ENCODE peak calls at places on chromosome 3, in four cellular contexts. L is GM12878, I is HepG2, E is K562. J is an unnamed sample.

GRCh38 chr3:100982710-100983109 is 10.5 kb downstream of the ABI3BP start:
- DNase-seq in L (no peak), I (no peak), E (no peak), J (no peak)

GRCh38 chr3:191997579-191998268 is 536.8 kb downstream of the PYDC2 start:
- DNase-seq in L (no peak), I (no peak), E (no peak), J (no peak)

GRCh38 chr3:42061042-42061710 is 30.0 kb upstream of the TRAK1 start:
- DNase-seq in L (no peak), I (no peak), E (no peak), J (no peak)

GRCh38 chr3:129005526-129006303 is 4.6 kb downstream of the EFCC1 start:
- DNase-seq in L (no peak), I (peak; percentile 34), E (no peak), J (no peak)

GRCh38 chr3:190626951-190627620 is 113.2 kb downstream of the IL1RAP start:
- DNase-seq in L (no peak), I (no peak), E (no peak), J (no peak)

GRCh38 chr3:155890671-155891190 is 20.3 kb downstream of the GMPS start:
- DNase-seq in L (no peak), I (peak; percentile 13), E (peak; percentile 78), J (no peak)

GRCh38 chr3:157786618-157787017 is 283.4 kb upstream of the VEPH1 start:
- DNase-seq in L (no peak), I (no peak), E (no peak), J (no peak)

GRCh38 chr3:139630532-139630931 is 47.2 kb downstream of the NMNAT3 start:
- DNase-seq in L (no peak), I (no peak), E (no peak), J (no peak)

GRCh38 chr3:189316296-189317019 is 144.7 kb downstream of the TPRG1 start:
- DNase-seq in L (no peak), I (peak; percentile 3), E (no peak), J (no peak)

GRCh38 chr3:11185564-11186317 is 31.4 kb downstream of the HRH1 start:
- DNase-seq in L (no peak), I (no peak), E (no peak), J (no peak)

GRCh38 chr3:153293222-153293621 is 131.2 kb downstream of the RAP2B start:
- DNase-seq in L (no peak), I (no peak), E (no peak), J (no peak)

GRCh38 chr3:124592658-124593441 is 137.4 kb upstream of the UMPS start:
- DNase-seq in L (peak; percentile 70), I (no peak), E (no peak), J (no peak)

GRCh38 chr3:120506828-120507774 is 56.3 kb upstream of the FSTL1 start:
- DNase-seq in L (no peak), I (peak; percentile 32), E (peak; percentile 16), J (peak; percentile 40)

GRCh38 chr3:9809615-9810356 is at the start of gene TTLL3:
- DNase-seq in L (no peak), I (no peak), E (peak; percentile 46), J (no peak)

GRCh38 chr3:58392191-58392590 is 41.4 kb downstream of the PDHB start:
- DNase-seq in L (no peak), I (peak; percentile 11), E (no peak), J (no peak)

GRCh38 chr3:137131081-137131480 is 173.3 kb downstream of the IL20RB start:
- DNase-seq in L (no peak), I (no peak), E (no peak), J (no peak)

GRCh38 chr3:177385186-177385585 is 187.9 kb upstream of the TBL1XR1 start:
- DNase-seq in L (no peak), I (no peak), E (no peak), J (no peak)

GRCh38 chr3:5162102-5162501 is 25.4 kb upstream of the EDEM1 start:
- DNase-seq in L (no peak), I (peak; percentile 26), E (no peak), J (no peak)

GRCh38 chr3:98232489-98232888 is 31.6 kb upstream of the OR5H6 start:
- DNase-seq in L (no peak), I (no peak), E (no peak), J (no peak)

GRCh38 chr3:125608419-125608818 is 13.1 kb upstream of the OSBPL11 start:
- DNase-seq in L (no peak), I (no peak), E (no peak), J (no peak)

GRCh38 chr3:8298021-8298954 is 203.3 kb upstream of the LMCD1 start:
- DNase-seq in L (no peak), I (no peak), E (no peak), J (no peak)

GRCh38 chr3:155101398-155101797 is 21.3 kb downstream of the MME start:
- DNase-seq in L (no peak), I (no peak), E (no peak), J (no peak)

GRCh38 chr3:174397848-174398247 is 461.3 kb upstream of the NAALADL2 start:
- DNase-seq in L (no peak), I (peak; percentile 1), E (no peak), J (no peak)

GRCh38 chr3:183202004-183202722 is 39.6 kb upstream of the LAMP3 start:
- DNase-seq in L (no peak), I (no peak), E (no peak), J (no peak)

GRCh38 chr3:127637546-127637945 is 8.6 kb downstream of the PODXL2 start:
- DNase-seq in L (no peak), I (no peak), E (peak; percentile 43), J (peak; percentile 27)

GRCh38 chr3:46593979-46594378 is 18.3 kb upstream of the FAM240A start:
- DNase-seq in L (no peak), I (no peak), E (no peak), J (no peak)

GRCh38 chr3:16849240-16849639 is 35.5 kb upstream of the PLCL2 start:
- DNase-seq in L (no peak), I (no peak), E (no peak), J (no peak)

GRCh38 chr3:5017953-5018531 is 38.8 kb downstream of the BHLHE40 start:
- DNase-seq in L (no peak), I (no peak), E (peak; percentile 49), J (peak; percentile 50)

DNA sequence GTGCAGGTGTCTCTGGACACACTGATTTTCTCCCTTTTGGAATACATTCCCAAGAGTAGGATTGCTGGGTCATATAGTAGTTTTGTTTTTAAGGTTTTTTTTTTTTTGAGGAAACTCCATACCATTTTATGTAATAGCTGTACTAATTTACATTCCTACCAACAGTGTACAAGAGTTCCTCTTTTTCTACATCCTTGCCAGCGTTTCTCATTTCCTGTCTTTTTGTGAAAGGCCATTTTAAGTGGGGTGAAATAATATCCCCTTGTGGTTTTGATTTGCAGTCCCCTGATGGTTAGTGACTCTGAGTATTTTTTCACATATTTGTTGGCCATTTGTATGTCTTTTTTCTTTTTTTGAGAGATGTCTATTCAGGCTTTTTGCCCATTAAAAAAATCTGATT is 1205.5 kb downstream of the ROBO1 start:
- DNase-seq in L (no peak), I (no peak), E (no peak), J (no peak)
- TF ChIP-seq FOXK2 in L (no peak), I (no peak), E (no peak), J (no peak)

GRCh38 chr3:32975891-32976290 is 24.4 kb downstream of the CCR4 start:
- DNase-seq in L (no peak), I (no peak), E (no peak), J (no peak)
- TF ChIP-seq BHLHE40 in L (no peak), I (no peak), E (no peak), J (no peak)

GRCh38 chr3:193868590-193868989 is 267.4 kb upstream of the HES1 start:
- DNase-seq in L (peak; percentile 21), I (no peak), E (no peak), J (no peak)

GRCh38 chr3:193870376-193871092 is 265.4 kb upstream of the HES1 start:
- DNase-seq in L (no peak), I (no peak), E (no peak), J (no peak)

GRCh38 chr3:193871093-193871485 is 264.9 kb upstream of the HES1 start:
- DNase-seq in L (no peak), I (no peak), E (no peak), J (no peak)

GRCh38 chr3:193872265-193872753 is 263.6 kb upstream of the HES1 start:
- DNase-seq in L (no peak), I (peak; percentile 70), E (peak; percentile 52), J (no peak)

GRCh38 chr3:193869221-193870201 is 266.4 kb upstream of the HES1 start:
- DNase-seq in L (no peak), I (no peak), E (peak; percentile 33), J (no peak)
- TF ChIP-seq FOXK2 in L (no peak), I (no peak), E (no peak), J (no peak)

DNA sequence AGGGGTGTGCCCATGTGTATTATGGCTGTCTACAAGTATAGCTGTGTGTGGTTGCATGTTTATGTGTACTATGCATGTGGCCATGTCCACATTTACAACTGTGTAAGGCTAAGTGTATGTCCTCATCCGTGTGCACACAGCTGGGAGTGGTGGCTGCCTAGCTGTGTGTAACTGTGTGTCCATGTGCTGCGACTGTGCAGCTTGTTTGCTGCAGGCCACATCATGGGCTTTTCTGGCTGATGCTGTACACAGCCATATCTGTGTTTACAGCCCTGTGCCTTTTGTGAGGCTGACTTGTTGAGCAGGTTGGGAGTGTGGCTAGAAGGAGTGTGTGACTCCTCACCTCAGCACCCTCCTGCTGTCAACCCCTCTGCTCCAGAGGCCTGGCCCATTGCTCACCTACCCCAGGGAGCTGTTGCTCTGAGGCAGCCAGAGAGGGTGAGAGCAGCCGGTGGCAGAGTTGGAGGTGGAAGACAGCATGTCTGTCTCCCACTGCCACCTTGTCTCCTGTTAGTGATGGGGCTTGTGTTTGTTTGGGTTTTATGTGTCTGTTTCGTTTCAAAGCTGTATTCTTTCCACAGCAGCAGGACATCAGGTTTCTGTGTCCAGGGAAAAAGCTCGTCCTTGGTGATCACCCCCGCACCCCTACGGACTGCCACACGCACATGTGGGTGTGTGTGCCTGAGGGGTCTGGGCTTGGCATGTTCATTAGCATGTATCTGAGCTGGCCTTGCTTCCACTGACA is 1.4 kb upstream of the GRM2 start:
- DNase-seq in L (no peak), I (no peak), E (no peak), J (no peak)
- TF ChIP-seq BHLHE40 in L (no peak), I (no peak), E (no peak), J (no peak)

DNA sequence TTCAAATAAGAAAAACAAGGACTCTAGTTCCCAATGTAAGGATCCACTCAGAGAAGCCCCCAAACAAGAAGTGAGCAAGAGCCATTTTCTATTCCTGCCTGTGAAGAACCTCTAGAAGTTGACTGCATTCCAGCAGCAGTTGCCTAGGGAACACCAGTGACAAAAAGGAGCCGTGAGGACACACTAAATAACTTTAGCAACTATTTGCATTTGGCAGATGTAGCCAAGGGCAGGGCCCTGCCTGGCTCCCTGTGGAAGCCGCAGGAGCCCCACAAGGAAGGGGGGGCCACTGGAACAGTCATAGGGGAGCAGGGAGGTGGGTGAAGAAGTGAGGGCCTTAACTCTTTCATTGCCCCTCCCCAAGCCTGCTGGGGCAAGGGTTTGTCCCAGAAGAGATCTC is 470.2 kb upstream of the PROK2 start:
- DNase-seq in L (no peak), I (no peak), E (no peak), J (no peak)
- TF ChIP-seq FOXK2 in L (no peak), I (no peak), E (no peak), J (no peak)

J was measured in HEK293T.